ENCODE peak calls at places on chromosomes 12 and 14, in five cellular contexts. X is HepG2, Z is Panc1, P is HCT116, K is GM23338. S is an unnamed sample.

GRCh38 chr12:6340745-6341438 is 984 bp downstream of the TNFRSF1A start:
- ATAC-seq in X (no peak), Z (no peak), P (no peak), K (no peak), S (no peak)

GRCh38 chr12:114400925-114401324 is 5.0 kb downstream of the TBX5 start:
- ATAC-seq in X (no peak), Z (no peak), P (no peak), K (no peak), S (peak)

GRCh38 chr14:68168460-68169109 is 349.0 kb downstream of the RAD51B start:
- ATAC-seq in X (no peak), Z (no peak), P (no peak), K (no peak), S (no peak)

GRCh38 chr12:31118831-31119530 is 45.3 kb downstream of the DDX11 start:
- ATAC-seq in X (peak), Z (peak), P (peak), K (peak), S (peak)

GRCh38 chr12:106195638-106196037 is 52.2 kb downstream of the CKAP4 start:
- ATAC-seq in X (peak), Z (no peak), P (no peak), K (no peak), S (peak)

GRCh38 chr12:113092478-113093408 is 36.2 kb downstream of the DTX1 start:
- ATAC-seq in X (peak), Z (peak), P (peak), K (peak), S (peak)

GRCh38 chr12:109209082-109209481 is 92.7 kb downstream of the ACACB start:
- ATAC-seq in X (no peak), Z (no peak), P (no peak), K (no peak), S (no peak)

GRCh38 chr14:64611358-64612020 is 61.7 kb downstream of the PPP1R36 start:
- ATAC-seq in X (no peak), Z (peak), P (no peak), K (no peak), S (peak)

GRCh38 chr12:130952106-130952505 is 1.6 kb upstream of the ADGRD1 start:
- ATAC-seq in X (peak), Z (peak), P (no peak), K (no peak), S (no peak)

DNA sequence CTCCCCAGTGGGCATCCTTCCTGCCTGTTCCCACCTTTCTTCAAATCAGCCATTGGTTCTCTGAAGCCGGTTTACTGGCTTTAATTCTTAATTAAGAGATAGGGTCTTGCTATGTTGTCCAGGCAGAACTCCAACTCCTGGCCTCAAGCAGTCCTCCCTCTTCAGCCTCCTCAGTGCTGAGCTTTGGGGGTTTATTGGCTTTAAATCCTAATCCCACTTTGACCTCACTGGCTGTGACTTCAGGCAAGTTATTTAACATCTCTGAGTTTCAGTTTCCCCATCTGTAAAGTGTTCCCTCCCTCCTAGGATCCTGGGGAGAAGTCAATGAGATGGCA is 2.1 kb upstream of the TRMT61A start:
- ATAC-seq in X (no peak), Z (no peak), P (no peak), K (no peak), S (no peak)
- H3K27ac ChIP-seq in X (peak), Z (peak), P (no peak), K (no peak), S (peak)

GRCh38 chr14:101895256-101895655 is 69.1 kb upstream of the DYNC1H1 start:
- ATAC-seq in X (no peak), Z (no peak), P (no peak), K (no peak), S (no peak)
- TF ChIP-seq POLR2AphosphoS5 in X (no peak), Z (no peak), P (no peak), K (no peak), S (no peak)

GRCh38 chr12:89450922-89451321 is 73.7 kb downstream of the GALNT4 start:
- ATAC-seq in X (no peak), Z (no peak), P (no peak), K (peak), S (no peak)
- H3K27ac ChIP-seq in X (no peak), Z (no peak), P (no peak), K (peak), S (peak)

DNA sequence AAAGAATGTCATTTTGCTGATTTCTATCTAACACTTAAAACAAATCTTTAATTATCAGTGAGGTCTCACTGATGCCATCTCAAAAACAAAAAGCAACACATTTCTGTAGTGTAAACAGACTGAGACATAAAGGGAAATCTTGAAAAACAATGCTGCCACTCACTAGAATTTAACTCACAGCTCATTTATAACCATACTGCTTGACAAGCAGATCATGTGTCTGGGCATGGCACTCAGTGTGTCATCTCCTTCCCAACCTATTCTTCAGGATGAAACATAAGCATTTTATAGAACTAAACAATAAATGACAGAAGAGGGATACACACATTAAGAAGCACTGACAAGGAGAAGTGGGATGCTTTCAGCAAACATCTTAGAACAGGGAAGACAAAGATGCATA is 22.4 kb downstream of the ATF7 start:
- ATAC-seq in X (no peak), Z (no peak), P (no peak), K (no peak), S (no peak)
- TF ChIP-seq POLR2AphosphoS5 in X (no peak), Z (no peak), P (no peak), K (no peak), S (no peak)

GRCh38 chr14:23445773-23446172 is 10.3 kb upstream of the MYH7 start:
- ATAC-seq in X (no peak), Z (no peak), P (no peak), K (no peak), S (no peak)

GRCh38 chr14:23443881-23444280 is 8.4 kb upstream of the MYH7 start:
- ATAC-seq in X (peak), Z (no peak), P (no peak), K (no peak), S (no peak)

GRCh38 chr14:23443411-23443812 is 8.0 kb upstream of the MYH7 start:
- ATAC-seq in X (no peak), Z (no peak), P (no peak), K (peak), S (no peak)

GRCh38 chr14:23442721-23443356 is 7.4 kb upstream of the MYH7 start:
- ATAC-seq in X (no peak), Z (no peak), P (no peak), K (peak), S (no peak)

GRCh38 chr14:23444314-23444713 is 8.9 kb upstream of the MYH7 start:
- ATAC-seq in X (no peak), Z (no peak), P (no peak), K (no peak), S (no peak)
- H3K27ac ChIP-seq in X (no peak), Z (no peak), P (no peak), K (no peak), S (no peak)